ENCODE peak calls at places on chromosomes 13 and 19, in six cellular contexts. One of them, this sample, is unnamed.
A peak's percentile ranks its signal among the peaks of the same experiment; 100 is the strongest.

GRCh38 chr19:54462072-54462712 is 1.4 kb downstream of the LENG9 start:
- DNase-seq in uterus: no peak
- DNase-seq in MM.1S: no peak
- DNase-seq in T-helper 17 cell: no peak
- DNase-seq in IMR-90: no peak
- DNase-seq in SJCRH30: no peak
- DNase-seq in this sample: no peak

GRCh38 chr19:46862504-46862835 is 1.7 kb downstream of the ARHGAP35 start:
- DNase-seq in SJCRH30: no peak
- DNase-seq in MM.1S: no peak
- DNase-seq in T-helper 17 cell: no peak
- DNase-seq in IMR-90: no peak
- DNase-seq in uterus: peak; percentile 11
- DNase-seq in this sample: no peak

GRCh38 chr19:4506449-4507149 is 11.7 kb downstream of the PLIN4 start:
- DNase-seq in MM.1S: no peak
- DNase-seq in uterus: no peak
- DNase-seq in IMR-90: peak; percentile 80
- DNase-seq in SJCRH30: no peak
- DNase-seq in T-helper 17 cell: no peak
- DNase-seq in this sample: no peak

GRCh38 chr13:90272356-90272755 is 1075.1 kb upstream of the MIR17HG start:
- DNase-seq in T-helper 17 cell: no peak
- DNase-seq in IMR-90: no peak
- DNase-seq in MM.1S: no peak
- DNase-seq in SJCRH30: no peak
- DNase-seq in uterus: no peak
- DNase-seq in this sample: no peak

GRCh38 chr13:74575729-74576125 is 441.5 kb upstream of the KLF12 start:
- DNase-seq in T-helper 17 cell: peak; percentile 19
- DNase-seq in uterus: peak; percentile 29
- DNase-seq in MM.1S: peak; percentile 40
- DNase-seq in SJCRH30: peak; percentile 77
- DNase-seq in IMR-90: peak; percentile 33
- DNase-seq in this sample: peak; percentile 11

GRCh38 chr19:2034729-2035589 is 16.1 kb downstream of the MKNK2 start:
- DNase-seq in uterus: no peak
- DNase-seq in IMR-90: peak; percentile 8
- DNase-seq in MM.1S: peak; percentile 46
- DNase-seq in SJCRH30: peak; percentile 68
- DNase-seq in T-helper 17 cell: peak; percentile 56
- DNase-seq in this sample: peak; percentile 38

GRCh38 chr19:39032164-39032918 is at the start of gene FBXO27:
- DNase-seq in SJCRH30: no peak
- DNase-seq in MM.1S: no peak
- DNase-seq in IMR-90: no peak
- DNase-seq in T-helper 17 cell: no peak
- DNase-seq in uterus: peak; percentile 20
- DNase-seq in this sample: no peak

GRCh38 chr19:3546119-3546518 is 7.1 kb downstream of the TEKTIP1 start:
- DNase-seq in IMR-90: no peak
- DNase-seq in T-helper 17 cell: no peak
- DNase-seq in uterus: no peak
- DNase-seq in MM.1S: no peak
- DNase-seq in SJCRH30: no peak
- DNase-seq in this sample: no peak

GRCh38 chr19:6886272-6886671 is 1.1 kb upstream of the ADGRE1 start:
- DNase-seq in uterus: no peak
- DNase-seq in MM.1S: no peak
- DNase-seq in T-helper 17 cell: no peak
- DNase-seq in IMR-90: no peak
- DNase-seq in SJCRH30: no peak
- DNase-seq in this sample: no peak

GRCh38 chr13:41418027-41418426 is 39.3 kb upstream of the RGCC start:
- DNase-seq in MM.1S: no peak
- DNase-seq in uterus: no peak
- DNase-seq in T-helper 17 cell: no peak
- DNase-seq in SJCRH30: no peak
- DNase-seq in IMR-90: peak; percentile 72
- DNase-seq in this sample: no peak

GRCh38 chr13:105971312-105971711 is 564.1 kb downstream of the EFNB2 start:
- DNase-seq in T-helper 17 cell: no peak
- DNase-seq in uterus: no peak
- DNase-seq in SJCRH30: peak; percentile 42
- DNase-seq in IMR-90: no peak
- DNase-seq in MM.1S: no peak
- DNase-seq in this sample: no peak

GRCh38 chr19:40594657-40595077 is 6.5 kb upstream of the LTBP4 start:
- DNase-seq in uterus: no peak
- DNase-seq in MM.1S: no peak
- DNase-seq in IMR-90: peak; percentile 70
- DNase-seq in T-helper 17 cell: no peak
- DNase-seq in SJCRH30: peak; percentile 60
- DNase-seq in this sample: no peak

GRCh38 chr13:75744127-75744526 is 108.0 kb downstream of the LMO7 start:
- DNase-seq in IMR-90: no peak
- DNase-seq in uterus: no peak
- DNase-seq in SJCRH30: no peak
- DNase-seq in MM.1S: no peak
- DNase-seq in T-helper 17 cell: no peak
- DNase-seq in this sample: no peak

GRCh38 chr13:40315416-40316064 is 350.9 kb downstream of the FOXO1 start:
- DNase-seq in MM.1S: no peak
- DNase-seq in SJCRH30: no peak
- DNase-seq in T-helper 17 cell: peak; percentile 23
- DNase-seq in IMR-90: no peak
- DNase-seq in uterus: peak; percentile 51
- DNase-seq in this sample: peak; percentile 51

GRCh38 chr13:90738881-90739280 is 608.6 kb upstream of the MIR17HG start:
- DNase-seq in T-helper 17 cell: no peak
- DNase-seq in SJCRH30: no peak
- DNase-seq in uterus: no peak
- DNase-seq in IMR-90: no peak
- DNase-seq in MM.1S: no peak
- DNase-seq in this sample: no peak

GRCh38 chr19:50047686-50048085 is 21.9 kb downstream of the ZNF473 start:
- DNase-seq in SJCRH30: no peak
- DNase-seq in MM.1S: no peak
- DNase-seq in uterus: no peak
- DNase-seq in IMR-90: peak; percentile 31
- DNase-seq in T-helper 17 cell: no peak
- DNase-seq in this sample: no peak
- H3K9me3 ChIP-seq in SJCRH30: peaks cover 16% of the 10 kb centered on the region
- H3K9me3 ChIP-seq in MM.1S: no peaks in the 10 kb centered on the region
- H3K9me3 ChIP-seq in uterus: no peaks in the 10 kb centered on the region
- H3K9me3 ChIP-seq in IMR-90: peaks cover 48% of the 10 kb centered on the region
- H3K9me3 ChIP-seq in T-helper 17 cell: peaks cover 6% of the 10 kb centered on the region
- H3K9me3 ChIP-seq in this sample: peaks cover 23% of the 10 kb centered on the region

GRCh38 chr19:57099199-57099661 is 20.6 kb upstream of the USP29 start:
- DNase-seq in MM.1S: peak; percentile 14
- DNase-seq in IMR-90: peak; percentile 35
- DNase-seq in uterus: peak; percentile 61
- DNase-seq in T-helper 17 cell: peak; percentile 34
- DNase-seq in SJCRH30: peak; percentile 76
- DNase-seq in this sample: peak; percentile 4

GRCh38 chr19:57105976-57106610 is 13.7 kb upstream of the USP29 start:
- DNase-seq in SJCRH30: no peak
- DNase-seq in T-helper 17 cell: no peak
- DNase-seq in uterus: no peak
- DNase-seq in IMR-90: no peak
- DNase-seq in MM.1S: no peak
- DNase-seq in this sample: no peak

GRCh38 chr19:57106646-57107235 is 13.0 kb upstream of the USP29 start:
- DNase-seq in T-helper 17 cell: no peak
- DNase-seq in SJCRH30: no peak
- DNase-seq in IMR-90: no peak
- DNase-seq in uterus: no peak
- DNase-seq in MM.1S: no peak
- DNase-seq in this sample: no peak

DNA sequence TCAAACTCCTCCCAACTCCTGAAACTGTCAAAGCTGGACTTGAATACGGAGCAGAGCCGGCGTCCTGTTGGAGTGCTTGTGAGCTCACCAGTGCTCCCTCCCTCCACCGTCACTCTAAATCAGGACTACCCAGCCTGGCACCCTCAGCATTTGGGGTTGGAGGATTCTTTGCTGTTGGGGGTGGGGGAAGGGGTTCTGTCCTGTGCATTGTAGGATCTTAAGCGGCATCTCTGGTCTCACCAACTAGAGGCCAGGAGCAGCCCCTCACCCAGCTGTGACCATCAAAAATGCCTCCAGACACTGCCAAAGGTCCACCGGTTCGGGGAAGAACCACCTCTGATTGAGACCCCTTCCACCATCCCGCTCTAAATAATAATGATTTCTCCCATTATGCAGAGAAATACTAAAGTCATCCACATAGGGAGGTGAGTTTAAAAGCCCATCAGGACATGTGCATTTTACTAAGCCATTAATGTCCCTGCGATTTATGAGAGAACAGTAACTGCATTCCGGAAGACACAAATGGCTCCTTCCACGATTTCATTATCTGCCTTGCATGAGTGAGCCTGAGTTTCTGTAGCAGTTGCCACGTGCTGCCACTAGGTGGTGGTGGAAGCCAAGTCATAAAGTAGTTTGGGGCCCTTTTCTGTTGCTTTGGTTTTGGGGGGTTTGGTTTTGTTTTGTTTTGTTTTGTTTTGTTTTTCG is 16.1 kb upstream of the USP29 start:
- DNase-seq in T-helper 17 cell: peak; percentile 14
- DNase-seq in uterus: peak; percentile 59
- DNase-seq in IMR-90: peak; percentile 47
- DNase-seq in MM.1S: peak; percentile 59
- DNase-seq in SJCRH30: peak; percentile 59
- DNase-seq in this sample: peak; percentile 36
- H3K9me3 ChIP-seq in T-helper 17 cell: no peaks in the 10 kb centered on the region
- H3K9me3 ChIP-seq in uterus: no peaks in the 10 kb centered on the region
- H3K9me3 ChIP-seq in IMR-90: peaks cover 4% of the 10 kb centered on the region
- H3K9me3 ChIP-seq in MM.1S: no peaks in the 10 kb centered on the region
- H3K9me3 ChIP-seq in SJCRH30: no peaks in the 10 kb centered on the region
- H3K9me3 ChIP-seq in this sample: peaks cover 6% of the 10 kb centered on the region

DNA sequence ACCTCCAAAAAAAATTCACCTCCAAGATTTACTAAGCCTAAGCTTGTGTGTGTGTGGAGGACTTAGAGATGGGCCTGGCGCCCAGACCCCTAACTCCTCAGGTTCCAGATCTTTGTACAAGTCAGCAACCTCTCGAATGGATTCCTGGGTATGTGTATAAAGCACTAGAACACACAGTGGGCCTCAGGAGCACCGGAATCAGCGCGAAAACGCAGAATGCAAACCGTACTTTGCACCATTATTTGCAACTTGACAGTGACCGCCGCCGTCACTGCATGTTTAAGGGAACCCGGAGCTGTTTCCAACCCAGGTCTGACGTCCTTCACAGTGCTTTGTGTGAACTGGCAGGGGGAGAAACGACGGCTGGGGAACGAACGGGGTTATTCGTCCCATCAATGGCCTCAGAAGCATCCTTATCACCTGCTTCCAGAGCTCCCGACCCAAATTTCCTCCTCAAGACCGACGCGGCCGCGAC is 688 bp downstream of the ZNF606 start:
- DNase-seq in T-helper 17 cell: no peak
- DNase-seq in SJCRH30: peak; percentile 8
- DNase-seq in IMR-90: peak; percentile 5
- DNase-seq in uterus: no peak
- DNase-seq in MM.1S: no peak
- DNase-seq in this sample: peak; percentile 20
- H3K9me3 ChIP-seq in T-helper 17 cell: peaks cover 22% of the 10 kb centered on the region
- H3K9me3 ChIP-seq in SJCRH30: peaks cover 5% of the 10 kb centered on the region
- H3K9me3 ChIP-seq in IMR-90: peaks cover 57% of the 10 kb centered on the region
- H3K9me3 ChIP-seq in uterus: no peaks in the 10 kb centered on the region
- H3K9me3 ChIP-seq in MM.1S: no peaks in the 10 kb centered on the region
- H3K9me3 ChIP-seq in this sample: peaks cover 40% of the 10 kb centered on the region

GRCh38 chr13:102940143-102940542 is 94.3 kb downstream of the ERCC5 start:
- DNase-seq in SJCRH30: peak; percentile 6
- DNase-seq in T-helper 17 cell: no peak
- DNase-seq in IMR-90: no peak
- DNase-seq in uterus: no peak
- DNase-seq in MM.1S: no peak
- DNase-seq in this sample: no peak
- H3K9me3 ChIP-seq in SJCRH30: no peaks in the 10 kb centered on the region
- H3K9me3 ChIP-seq in T-helper 17 cell: no peaks in the 10 kb centered on the region
- H3K9me3 ChIP-seq in IMR-90: no peaks in the 10 kb centered on the region
- H3K9me3 ChIP-seq in uterus: no peaks in the 10 kb centered on the region
- H3K9me3 ChIP-seq in MM.1S: no peaks in the 10 kb centered on the region
- H3K9me3 ChIP-seq in this sample: peaks cover 8% of the 10 kb centered on the region

GRCh38 chr19:29326849-29327840 is 114.2 kb upstream of the UQCRFS1 start:
- DNase-seq in uterus: no peak
- DNase-seq in IMR-90: no peak
- DNase-seq in SJCRH30: no peak
- DNase-seq in T-helper 17 cell: no peak
- DNase-seq in MM.1S: no peak
- DNase-seq in this sample: no peak
- H3K9me3 ChIP-seq in uterus: no peaks in the 10 kb centered on the region
- H3K9me3 ChIP-seq in IMR-90: peaks cover 11% of the 10 kb centered on the region
- H3K9me3 ChIP-seq in SJCRH30: no peaks in the 10 kb centered on the region
- H3K9me3 ChIP-seq in T-helper 17 cell: no peaks in the 10 kb centered on the region
- H3K9me3 ChIP-seq in MM.1S: no peaks in the 10 kb centered on the region
- H3K9me3 ChIP-seq in this sample: no peaks in the 10 kb centered on the region

GRCh38 chr19:52366414-52366824 is 3.3 kb upstream of the ZNF880 start:
- DNase-seq in MM.1S: no peak
- DNase-seq in SJCRH30: no peak
- DNase-seq in T-helper 17 cell: no peak
- DNase-seq in IMR-90: no peak
- DNase-seq in uterus: no peak
- DNase-seq in this sample: no peak
- H3K9me3 ChIP-seq in MM.1S: no peaks in the 10 kb centered on the region
- H3K9me3 ChIP-seq in SJCRH30: peaks cover 25% of the 10 kb centered on the region
- H3K9me3 ChIP-seq in T-helper 17 cell: peaks cover 10% of the 10 kb centered on the region
- H3K9me3 ChIP-seq in IMR-90: peaks cover 52% of the 10 kb centered on the region
- H3K9me3 ChIP-seq in uterus: no peaks in the 10 kb centered on the region
- H3K9me3 ChIP-seq in this sample: peaks cover 76% of the 10 kb centered on the region

GRCh38 chr13:43865892-43866291 is 13.6 kb downstream of the CCDC122 start:
- DNase-seq in uterus: no peak
- DNase-seq in MM.1S: no peak
- DNase-seq in T-helper 17 cell: no peak
- DNase-seq in IMR-90: peak; percentile 87
- DNase-seq in SJCRH30: no peak
- DNase-seq in this sample: no peak
- H3K9me3 ChIP-seq in uterus: no peaks in the 10 kb centered on the region
- H3K9me3 ChIP-seq in MM.1S: no peaks in the 10 kb centered on the region
- H3K9me3 ChIP-seq in T-helper 17 cell: no peaks in the 10 kb centered on the region
- H3K9me3 ChIP-seq in IMR-90: no peaks in the 10 kb centered on the region
- H3K9me3 ChIP-seq in SJCRH30: no peaks in the 10 kb centered on the region
- H3K9me3 ChIP-seq in this sample: no peaks in the 10 kb centered on the region

This sample was measured in CD4-positive, alpha-beta T cell.